ENCODE peak calls at places on chromosomes 16 and 17, in five cellular contexts. N is T-helper 2 cell, D is heart right ventricle, R is glutamatergic neuron, I is H9. F is an unnamed sample.

GRCh38 chr16:50268352-50268751 is 2.0 kb downstream of the ADCY7 start:
- DNase-seq in N (no peak), D (no peak), R (no peak), I (no peak), F (no peak)

GRCh38 chr17:77857613-77858012 is 100.9 kb upstream of the TNRC6C start:
- DNase-seq in N (no peak), D (no peak), R (no peak), I (no peak), F (no peak)

GRCh38 chr17:81511550-81511799 is 1.1 kb downstream of the ACTG1 start:
- DNase-seq in N (no peak), D (no peak), R (no peak), I (no peak), F (no peak)

GRCh38 chr17:46192211-46192483 is 1.1 kb downstream of the KANSL1 start:
- DNase-seq in N (no peak), D (no peak), R (no peak), I (no peak), F (no peak)

GRCh38 chr17:29572691-29573557 is 4.4 kb downstream of the TP53I13 start:
- DNase-seq in N (peak; percentile 46), D (peak; percentile 72), R (peak; percentile 86), I (peak; percentile 68), F (no peak)

GRCh38 chr17:40827746-40828453 is 5.5 kb upstream of the KRT10 start:
- DNase-seq in N (no peak), D (no peak), R (no peak), I (no peak), F (peak; percentile 77)

GRCh38 chr17:41118721-41119120 is 548 bp upstream of the KRTAP4-11 start:
- DNase-seq in N (no peak), D (no peak), R (no peak), I (no peak), F (no peak)

GRCh38 chr17:59165933-59166342 is 10.4 kb downstream of the PRR11 start:
- DNase-seq in N (no peak), D (no peak), R (peak; percentile 50), I (peak; percentile 69), F (peak; percentile 50)

GRCh38 chr17:44084131-44084538 is 13.6 kb downstream of the G6PC3 start:
- DNase-seq in N (no peak), D (no peak), R (peak; percentile 69), I (peak; percentile 78), F (no peak)

GRCh38 chr17:76268015-76268749 is 3.0 kb downstream of the UBALD2 start:
- DNase-seq in N (peak; percentile 74), D (peak; percentile 82), R (peak; percentile 64), I (no peak), F (no peak)

GRCh38 chr16:1042076-1042744 is 30.3 kb upstream of the SSTR5 start:
- DNase-seq in N (no peak), D (no peak), R (no peak), I (no peak), F (no peak)

GRCh38 chr17:78532922-78533640 is 44.1 kb downstream of the DNAH17 start:
- DNase-seq in N (no peak), D (no peak), R (no peak), I (peak; percentile 17), F (no peak)

GRCh38 chr17:38750312-38751121 is 2.0 kb upstream of the PSMB3 start:
- DNase-seq in N (no peak), D (no peak), R (no peak), I (no peak), F (peak; percentile 30)

GRCh38 chr17:7747586-7747985 is 30.0 kb downstream of the DNAH2 start:
- DNase-seq in N (no peak), D (no peak), R (no peak), I (no peak), F (no peak)

GRCh38 chr17:19728114-19728495 is 11.7 kb upstream of the SLC47A2 start:
- DNase-seq in N (no peak), D (peak; percentile 77), R (no peak), I (no peak), F (peak; percentile 76)

GRCh38 chr17:39754958-39755549 is 17.3 kb downstream of the GRB7 start:
- DNase-seq in N (no peak), D (no peak), R (no peak), I (peak; percentile 61), F (no peak)

GRCh38 chr16:12486386-12486785 is 317.3 kb downstream of the CPPED1 start:
- DNase-seq in N (no peak), D (no peak), R (no peak), I (no peak), F (no peak)

GRCh38 chr16:82580293-82580900 is 46.4 kb upstream of the CDH13 start:
- DNase-seq in N (no peak), D (peak; percentile 15), R (no peak), I (no peak), F (peak; percentile 27)

GRCh38 chr17:82876602-82877391 is 37.0 kb upstream of the ZNF750 start:
- DNase-seq in N (no peak), D (peak; percentile 82), R (peak; percentile 75), I (peak; percentile 69), F (no peak)

GRCh38 chr17:5506307-5506706 is 19.9 kb downstream of the MIS12 start:
- DNase-seq in N (no peak), D (no peak), R (no peak), I (no peak), F (no peak)

GRCh38 chr16:71230122-71230845 is at the start of gene HYDIN:
- DNase-seq in N (no peak), D (no peak), R (peak; percentile 94), I (peak; percentile 95), F (no peak)

GRCh38 chr17:19533718-19534561 is at the start of gene SLC47A1:
- DNase-seq in N (no peak), D (no peak), R (peak; percentile 43), I (peak; percentile 63), F (no peak)

GRCh38 chr17:37830151-37830993 is 85.5 kb upstream of the HNF1B start:
- DNase-seq in N (no peak), D (no peak), R (no peak), I (no peak), F (no peak)

GRCh38 chr16:17273142-17273561 is 197.6 kb downstream of the XYLT1 start:
- DNase-seq in N (no peak), D (no peak), R (no peak), I (no peak), F (peak; percentile 83)

GRCh38 chr17:51260960-51261958 is 913 bp downstream of the UTP18 start:
- DNase-seq in N (peak; percentile 73), D (peak; percentile 46), R (peak; percentile 90), I (peak; percentile 89), F (peak; percentile 65)

GRCh38 chr16:88132836-88133506 is 181.7 kb downstream of the BANP start:
- DNase-seq in N (no peak), D (no peak), R (peak; percentile 79), I (no peak), F (no peak)

F was measured in LoVo.